ENCODE peak calls at places on chromosomes 13 and 19, in seven cellular contexts. N is IMR-90, S is H1, G is H9, M is mesendoderm, C is trophoblast cell, B is neuronal stem cell. H is an unnamed sample.

GRCh38 chr19:29837448-29837961 is 25.7 kb downstream of the CCNE1 start:
- DNase-seq in S (no peak), G (no peak), C (no peak), M (no peak), N (no peak), B (no peak), H (no peak)

GRCh38 chr19:46718157-46718933 is 1.4 kb upstream of the PRKD2 start:
- DNase-seq in G (peak), S (no peak), N (no peak), B (no peak), C (peak), M (peak), H (no peak)

GRCh38 chr13:99275093-99275469 is 16.9 kb upstream of the GPR18 start:
- DNase-seq in N (peak), G (no peak), S (no peak), B (no peak), C (no peak), M (no peak), H (peak)

GRCh38 chr19:48183356-48183755 is 12.9 kb downstream of the ZSWIM9 start:
- DNase-seq in S (no peak), B (no peak), M (no peak), G (no peak), C (no peak), N (no peak), H (no peak)

GRCh38 chr13:74259641-74260040 is 125.4 kb upstream of the KLF12 start:
- DNase-seq in B (no peak), S (no peak), N (no peak), M (no peak), C (no peak), G (no peak), H (no peak)

GRCh38 chr19:1312732-1313694 is 27.3 kb downstream of the EFNA2 start:
- DNase-seq in B (no peak), M (peak), C (peak), G (no peak), N (peak), S (no peak), H (peak)

GRCh38 chr13:32150794-32151193 is 119.2 kb downstream of the FRY start:
- DNase-seq in G (no peak), B (no peak), N (peak), M (no peak), C (no peak), S (no peak), H (no peak)

GRCh38 chr19:8149261-8150094 is at the start of gene FBN3:
- DNase-seq in S (no peak), C (no peak), B (peak), M (peak), N (no peak), G (peak), H (no peak)

GRCh38 chr13:27665333-27665732 is 43.6 kb downstream of the POLR1D start:
- DNase-seq in S (no peak), B (no peak), G (no peak), M (peak), C (no peak), N (peak), H (no peak)

GRCh38 chr19:49921871-49922755 is 6.9 kb upstream of the ATF5 start:
- DNase-seq in S (no peak), N (peak), M (no peak), B (no peak), G (no peak), C (no peak), H (peak)

GRCh38 chr19:49920624-49921363 is 8.2 kb upstream of the ATF5 start:
- DNase-seq in M (no peak), G (no peak), B (no peak), N (no peak), C (no peak), S (no peak), H (no peak)

GRCh38 chr19:49916839-49917733 is 11.9 kb upstream of the ATF5 start:
- DNase-seq in G (peak), N (no peak), M (peak), S (no peak), B (no peak), C (peak), H (no peak)

GRCh38 chr19:49915271-49915670 is 13.7 kb upstream of the ATF5 start:
- DNase-seq in S (no peak), M (no peak), N (no peak), C (no peak), G (no peak), B (no peak), H (no peak)

DNA sequence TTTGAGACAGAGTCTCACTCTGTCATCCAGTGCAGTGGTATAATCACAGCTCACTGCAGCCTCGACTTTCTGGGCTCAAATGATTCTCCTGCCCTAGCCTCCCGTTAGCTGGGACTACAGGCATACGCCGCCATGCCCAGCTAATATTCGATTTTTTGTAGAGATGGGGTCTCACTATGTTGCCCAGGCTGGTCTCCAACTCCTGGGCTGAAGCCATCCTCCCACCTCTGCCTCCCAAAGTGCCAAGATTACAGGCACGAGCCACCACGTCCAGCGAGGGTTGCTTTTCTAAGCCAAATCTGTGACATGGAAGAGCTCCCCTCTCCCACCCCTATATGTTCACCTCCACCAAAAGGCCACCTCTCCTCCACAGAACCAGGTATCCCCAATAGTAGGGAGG is 10.9 kb upstream of the ATF5 start:
- DNase-seq in C (no peak), N (no peak), G (no peak), S (no peak), M (no peak), B (no peak), H (no peak)
- H2BK5ac ChIP-seq in C (no peak), N (no peak), G (no peak), S (no peak), M (no peak), B (no peak), H (no peak)

DNA sequence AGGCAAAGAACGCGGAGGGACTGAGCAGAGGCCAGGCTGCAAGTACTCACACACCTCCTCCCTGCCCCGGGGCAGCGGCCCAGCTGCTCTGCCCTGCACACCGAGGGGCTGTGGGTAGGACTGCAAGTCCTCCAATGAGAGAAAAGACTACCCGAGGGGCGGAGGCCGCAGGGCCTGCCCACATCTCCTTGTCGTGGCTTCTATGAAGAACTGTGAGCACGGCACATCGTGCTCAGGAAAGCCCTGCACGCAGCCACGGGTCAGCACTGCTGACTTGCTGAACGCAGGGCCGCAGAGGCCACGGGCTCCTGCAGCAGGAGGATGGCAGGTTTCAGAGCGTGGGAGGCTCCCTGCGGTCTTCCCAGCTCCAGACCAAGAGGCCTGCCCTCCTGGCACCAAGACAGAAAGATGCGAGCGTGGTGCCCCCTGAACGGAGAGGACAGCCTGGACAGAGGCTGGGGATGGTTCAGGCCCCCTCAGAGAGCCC is 37.4 kb downstream of the CEBPG start:
- DNase-seq in S (no peak), M (no peak), B (no peak), G (no peak), C (peak), N (no peak), H (no peak)
- H2BK5ac ChIP-seq in S (no peak), M (no peak), B (no peak), G (no peak), C (no peak), N (no peak), H (no peak)

GRCh38 chr13:59398127-59398526 is 765.6 kb downstream of the DIAPH3 start:
- DNase-seq in B (no peak), M (no peak), S (no peak), C (no peak), G (no peak), N (no peak), H (no peak)
- H2BK5ac ChIP-seq in B (no peak), M (no peak), S (no peak), C (no peak), G (no peak), N (no peak), H (no peak)

DNA sequence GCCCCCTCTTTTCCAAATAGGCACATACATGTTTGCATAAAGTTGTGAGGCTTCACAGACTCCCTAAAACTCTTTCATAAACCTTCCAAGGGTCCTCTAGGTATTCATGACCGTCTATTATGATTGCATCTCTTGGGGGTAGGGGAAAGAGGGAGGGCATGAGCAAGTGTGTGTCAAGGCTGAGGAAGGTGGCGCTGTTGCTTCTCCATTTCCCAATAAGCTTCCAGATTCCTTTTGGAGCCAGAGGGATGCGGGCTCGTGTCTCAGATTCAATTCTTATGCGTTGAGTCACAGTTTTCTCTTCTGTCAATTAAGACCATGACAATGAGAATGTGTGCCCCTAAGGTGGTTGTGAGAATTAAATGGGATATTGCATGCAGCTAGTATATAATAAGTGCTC is 51.0 kb upstream of the CYP2A7 start:
- DNase-seq in G (peak), B (no peak), S (no peak), M (peak), N (no peak), C (peak), H (no peak)
- H2BK5ac ChIP-seq in G (no peak), B (no peak), S (no peak), M (no peak), N (no peak), C (no peak), H (no peak)

GRCh38 chr13:35957996-35958395 is 173.2 kb downstream of the DCLK1 start:
- DNase-seq in B (no peak), G (no peak), N (no peak), C (no peak), M (no peak), S (no peak), H (no peak)

GRCh38 chr13:35954207-35954560 is 177.0 kb downstream of the DCLK1 start:
- DNase-seq in M (no peak), G (no peak), N (no peak), S (no peak), C (no peak), B (no peak), H (no peak)

GRCh38 chr13:35953537-35954206 is 177.5 kb downstream of the DCLK1 start:
- DNase-seq in N (peak), C (peak), S (peak), B (peak), G (peak), M (peak), H (peak)

GRCh38 chr13:35956074-35956473 is 175.1 kb downstream of the DCLK1 start:
- DNase-seq in S (no peak), B (no peak), C (no peak), M (no peak), N (no peak), G (no peak), H (no peak)

DNA sequence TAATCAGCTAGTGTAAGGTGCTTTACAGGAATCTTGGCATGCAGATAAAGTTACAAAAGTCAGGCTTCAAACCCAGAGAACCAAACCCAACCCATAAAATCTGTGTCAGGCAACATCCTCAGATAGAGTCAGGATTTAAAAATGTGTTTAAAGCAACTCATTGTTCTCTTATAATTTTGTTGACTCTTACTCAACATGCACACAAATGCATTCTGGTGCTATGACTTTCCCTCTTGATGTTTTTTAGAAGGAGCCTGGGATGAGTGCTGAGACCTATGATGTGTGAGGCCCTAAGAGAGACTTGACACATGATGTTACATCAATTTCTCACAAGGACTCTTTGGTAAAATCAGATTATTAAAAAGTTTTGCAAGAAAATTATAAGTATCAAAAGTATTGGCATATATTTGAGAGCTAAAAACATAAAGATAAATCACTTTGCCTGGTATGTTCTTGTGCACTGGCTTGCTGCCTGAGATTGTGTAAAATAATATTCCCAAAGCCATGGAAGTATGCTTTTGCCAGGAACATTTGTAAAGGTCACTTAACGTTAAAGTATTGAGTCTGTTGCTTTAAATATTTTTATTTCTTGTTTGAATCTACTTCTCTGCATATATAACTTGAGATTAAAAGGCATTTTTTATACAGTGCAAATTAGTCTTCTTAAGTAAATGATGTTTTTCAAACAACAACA is 173.9 kb downstream of the DCLK1 start:
- DNase-seq in M (no peak), C (no peak), N (peak), B (no peak), S (no peak), G (no peak), H (no peak)
- H2BK5ac ChIP-seq in M (no peak), C (no peak), N (no peak), B (no peak), S (no peak), G (no peak), H (no peak)

GRCh38 chr13:64871742-64872141 is 2358.4 kb downstream of the PCDH9 start:
- DNase-seq in B (no peak), C (no peak), G (no peak), N (no peak), S (no peak), M (no peak), H (no peak)

GRCh38 chr13:64877176-64877575 is 2353.0 kb downstream of the PCDH9 start:
- DNase-seq in G (no peak), S (no peak), M (no peak), N (no peak), B (no peak), C (no peak), H (no peak)
- H2BK5ac ChIP-seq in G (no peak), S (no peak), M (no peak), N (no peak), B (no peak), C (no peak), H (no peak)

GRCh38 chr19:35751839-35752745 is 3.7 kb downstream of the LIN37 start:
- DNase-seq in S (no peak), C (no peak), N (no peak), M (no peak), B (no peak), G (no peak), H (no peak)

GRCh38 chr19:35755160-35755549 is 1.7 kb downstream of the HSPB6 start:
- DNase-seq in B (no peak), G (no peak), M (no peak), C (no peak), N (no peak), S (no peak), H (no peak)

GRCh38 chr19:35754365-35755139 is 2.3 kb downstream of the HSPB6 start:
- DNase-seq in N (no peak), S (no peak), C (no peak), B (no peak), M (no peak), G (peak), H (no peak)

GRCh38 chr19:35752746-35753350 is 4.0 kb downstream of the HSPB6 start:
- DNase-seq in S (no peak), G (no peak), M (no peak), C (no peak), N (no peak), B (no peak), H (no peak)

GRCh38 chr19:35753634-35754364 is 3.0 kb downstream of the HSPB6 start:
- DNase-seq in B (no peak), N (no peak), S (no peak), G (no peak), C (no peak), M (no peak), H (no peak)
- H2BK5ac ChIP-seq in B (no peak), N (no peak), S (no peak), G (no peak), C (no peak), M (no peak), H (no peak)

GRCh38 chr19:10543059-10543419 is 665 bp upstream of the ATG4D start:
- DNase-seq in G (no peak), N (no peak), C (no peak), M (no peak), S (no peak), B (no peak), H (no peak)
- H2BK5ac ChIP-seq in G (no peak), N (no peak), C (no peak), M (no peak), S (no peak), B (no peak), H (no peak)

GRCh38 chr19:5312058-5312457 is 28.6 kb downstream of the PTPRS start:
- DNase-seq in G (no peak), S (no peak), N (no peak), B (no peak), C (no peak), M (no peak), H (no peak)
- H2BK5ac ChIP-seq in G (no peak), S (no peak), N (no peak), B (no peak), C (no peak), M (no peak), H (no peak)

H was measured in mesenchymal stem cell.